ENCODE peak calls at places on chromosomes 2 and 18, in eight cellular contexts. S is adrenal gland; K is GM18507; R is fibroblast of the aortic adventitia; V is foreskin keratinocyte; D is CD8-positive, alpha-beta T cell; F is activated CD4-positive, alpha-beta T cell treated with anti-CD3 and anti-CD28 coated beads, Interleukin-2, amount 10 ng/mL, durations not matched to agents 7 days and 5 days; N is ureter. Q is an unnamed sample.

GRCh38 chr2:68435605-68436004 is 31.5 kb downstream of the FBXO48 start:
- DNase-seq in S (no peak), K (no peak), R (peak), V (no peak), D (no peak), F (no peak), N (no peak), Q (no peak)

GRCh38 chr2:169462896-169463695 is 16.2 kb upstream of the BBS5 start:
- DNase-seq in S (no peak), K (no peak), R (peak), V (peak), D (no peak), F (no peak), N (no peak), Q (no peak)

GRCh38 chr2:159101755-159102489 is 133.5 kb downstream of the TANC1 start:
- DNase-seq in S (no peak), K (no peak), R (no peak), V (no peak), D (no peak), F (no peak), N (no peak), Q (no peak)

GRCh38 chr18:55753643-55754255 is 165.8 kb upstream of the TCF4 start:
- DNase-seq in S (no peak), K (no peak), R (peak), V (peak), D (no peak), F (no peak), N (no peak), Q (no peak)

GRCh38 chr2:164739966-164740365 is 101.7 kb downstream of the COBLL1 start:
- DNase-seq in S (no peak), K (no peak), R (peak), V (peak), D (no peak), F (no peak), N (no peak), Q (no peak)

GRCh38 chr2:54787760-54788366 is 64.4 kb downstream of the EML6 start:
- DNase-seq in S (no peak), K (no peak), R (no peak), V (no peak), D (no peak), F (no peak), N (no peak), Q (no peak)

GRCh38 chr2:164943289-164943688 is 12.0 kb downstream of the SLC38A11 start:
- DNase-seq in S (no peak), K (no peak), R (no peak), V (no peak), D (no peak), F (no peak), N (no peak), Q (no peak)

GRCh38 chr2:128301501-128301966 is 17.1 kb downstream of the HS6ST1 start:
- DNase-seq in S (peak), K (no peak), R (peak), V (no peak), D (no peak), F (no peak), N (no peak), Q (no peak)

GRCh38 chr2:128543646-128544045 is 225.0 kb upstream of the HS6ST1 start:
- DNase-seq in S (no peak), K (no peak), R (no peak), V (no peak), D (no peak), F (no peak), N (no peak), Q (no peak)

GRCh38 chr2:122543815-122544214 is 788.4 kb downstream of the TSN start:
- DNase-seq in S (no peak), K (no peak), R (no peak), V (no peak), D (no peak), F (no peak), N (no peak), Q (no peak)

GRCh38 chr18:74942319-74942910 is 266.5 kb downstream of the PTGR3 start:
- DNase-seq in S (no peak), K (peak), R (no peak), V (no peak), D (no peak), F (peak), N (no peak), Q (no peak)

GRCh38 chr18:45227004-45227403 is 388.3 kb upstream of the SLC14A2 start:
- DNase-seq in S (no peak), K (no peak), R (no peak), V (no peak), D (no peak), F (no peak), N (no peak), Q (no peak)

GRCh38 chr18:34738173-34738894 is 28.2 kb downstream of the DTNA start:
- DNase-seq in S (peak), K (no peak), R (peak), V (peak), D (no peak), F (no peak), N (no peak), Q (peak)

GRCh38 chr18:60319129-60319528 is 53.4 kb downstream of the MC4R start:
- DNase-seq in S (no peak), K (no peak), R (no peak), V (no peak), D (no peak), F (no peak), N (no peak), Q (no peak)

GRCh38 chr2:181185948-181186347 is 205.5 kb downstream of the UBE2E3 start:
- DNase-seq in S (no peak), K (no peak), R (no peak), V (peak), D (no peak), F (no peak), N (no peak), Q (no peak)

GRCh38 chr2:158221055-158222021 is 119.7 kb downstream of the UPP2 start:
- DNase-seq in S (no peak), K (no peak), R (no peak), V (no peak), D (no peak), F (no peak), N (no peak), Q (no peak)

GRCh38 chr18:28174181-28174906 is 2.6 kb downstream of the CDH2 start:
- DNase-seq in S (no peak), K (no peak), R (no peak), V (no peak), D (no peak), F (no peak), N (no peak), Q (no peak)

GRCh38 chr2:28683100-28683706 is 68.4 kb upstream of the PPP1CB start:
- DNase-seq in S (peak), K (no peak), R (peak), V (no peak), D (no peak), F (no peak), N (peak), Q (peak)

GRCh38 chr2:179274749-179275148 is 10.1 kb upstream of the SESTD1 start:
- DNase-seq in S (no peak), K (no peak), R (no peak), V (no peak), D (no peak), F (no peak), N (no peak), Q (no peak)

GRCh38 chr2:62364786-62365185 is 141.2 kb downstream of the TMEM17 start:
- DNase-seq in S (no peak), K (no peak), R (no peak), V (no peak), D (no peak), F (no peak), N (no peak), Q (no peak)

GRCh38 chr2:107992069-107992468 is 5.7 kb downstream of the SLC5A7 start:
- DNase-seq in S (no peak), K (no peak), R (no peak), V (no peak), D (no peak), F (no peak), N (no peak), Q (no peak)

GRCh38 chr18:28007841-28008240 is 169.1 kb downstream of the CDH2 start:
- DNase-seq in S (no peak), K (no peak), R (no peak), V (no peak), D (no peak), F (no peak), N (no peak), Q (no peak)

GRCh38 chr2:15159751-15160177 is 401.4 kb downstream of the NBAS start:
- DNase-seq in S (no peak), K (no peak), R (peak), V (peak), D (no peak), F (peak), N (no peak), Q (peak)

GRCh38 chr2:72112981-72113846 is 34.4 kb downstream of the CYP26B1 start:
- DNase-seq in S (no peak), K (no peak), R (peak), V (no peak), D (no peak), F (no peak), N (no peak), Q (no peak)

GRCh38 chr2:225512873-225513580 is 113.5 kb downstream of the NYAP2 start:
- DNase-seq in S (no peak), K (no peak), R (peak), V (no peak), D (no peak), F (no peak), N (no peak), Q (no peak)

GRCh38 chr2:85549826-85550225 is 10.9 kb downstream of the MAT2A start:
- DNase-seq in S (no peak), K (no peak), R (peak), V (no peak), D (no peak), F (no peak), N (no peak), Q (no peak)

GRCh38 chr2:222805591-222806304 is 55.1 kb upstream of the ACSL3 start:
- DNase-seq in S (no peak), K (no peak), R (peak), V (peak), D (no peak), F (no peak), N (no peak), Q (no peak)

GRCh38 chr2:30026091-30027055 is 105.0 kb upstream of the ALK start:
- DNase-seq in S (peak), K (no peak), R (peak), V (peak), D (no peak), F (no peak), N (peak), Q (peak)

GRCh38 chr2:147441140-147441539 is 403.7 kb upstream of the ACVR2A start:
- DNase-seq in S (no peak), K (no peak), R (no peak), V (no peak), D (no peak), F (no peak), N (no peak), Q (no peak)

GRCh38 chr2:29245742-29246387 is 130.7 kb downstream of the CLIP4 start:
- DNase-seq in S (no peak), K (no peak), R (no peak), V (no peak), D (no peak), F (no peak), N (no peak), Q (no peak)

GRCh38 chr18:28177828-28178635 is 1.1 kb upstream of the CDH2 start:
- DNase-seq in S (peak), K (no peak), R (peak), V (no peak), D (no peak), F (no peak), N (no peak), Q (peak)

GRCh38 chr18:45049548-45050307 is 369.0 kb downstream of the SETBP1 start:
- DNase-seq in S (no peak), K (no peak), R (peak), V (no peak), D (no peak), F (no peak), N (no peak), Q (no peak)

GRCh38 chr2:98234763-98235162 is 111.5 kb upstream of the CNGA3 start:
- DNase-seq in S (no peak), K (no peak), R (no peak), V (no peak), D (no peak), F (no peak), N (no peak), Q (no peak)

GRCh38 chr18:4017479-4017878 is 437.6 kb downstream of the DLGAP1 start:
- DNase-seq in S (no peak), K (no peak), R (no peak), V (no peak), D (no peak), F (peak), N (no peak), Q (peak)

GRCh38 chr18:59114160-59114559 is 25.5 kb upstream of the SEC11C start:
- DNase-seq in S (no peak), K (no peak), R (no peak), V (no peak), D (no peak), F (no peak), N (no peak), Q (no peak)

GRCh38 chr18:27844416-27844792 is 332.5 kb downstream of the CDH2 start:
- DNase-seq in S (no peak), K (no peak), R (no peak), V (no peak), D (no peak), F (no peak), N (no peak), Q (no peak)

GRCh38 chr2:95053543-95053942 is 28.0 kb downstream of the MAL start:
- DNase-seq in S (no peak), K (no peak), R (no peak), V (no peak), D (peak), F (no peak), N (no peak), Q (no peak)

GRCh38 chr2:636151-636621 is 41.0 kb downstream of the TMEM18 start:
- DNase-seq in S (no peak), K (no peak), R (no peak), V (no peak), D (no peak), F (no peak), N (peak), Q (no peak)

GRCh38 chr2:127197475-127198385 is 22.4 kb downstream of the CYP27C1 start:
- DNase-seq in S (peak), K (no peak), R (peak), V (no peak), D (peak), F (peak), N (peak), Q (peak)

GRCh38 chr18:62870643-62871042 is 155.3 kb downstream of the PHLPP1 start:
- DNase-seq in S (no peak), K (no peak), R (no peak), V (no peak), D (no peak), F (no peak), N (no peak), Q (no peak)